ENCODE peak calls at places on chromosomes 2 and 18, in six cellular contexts. L, E, M, K, H and J are unnamed samples.

GRCh38 chr18:23772327-23772920 is 83.2 kb downstream of the LAMA3 start:
- DNase-seq in L (no peak), E (no peak), M (no peak), K (no peak), H (no peak), J (no peak)

GRCh38 chr2:74577448-74577847 is 22.9 kb downstream of the DOK1 start:
- DNase-seq in L (no peak), E (no peak), M (peak), K (peak), H (no peak), J (peak)

GRCh38 chr2:68753318-68753717 is 18.7 kb downstream of the ARHGAP25 start:
- DNase-seq in L (no peak), E (no peak), M (no peak), K (no peak), H (no peak), J (no peak)

GRCh38 chr2:64062840-64063239 is 43.6 kb upstream of the VPS54 start:
- DNase-seq in L (no peak), E (no peak), M (peak), K (no peak), H (no peak), J (no peak)

GRCh38 chr2:110727923-110728322 is 4.5 kb upstream of the ACOXL start:
- DNase-seq in L (no peak), E (no peak), M (no peak), K (no peak), H (no peak), J (no peak)

GRCh38 chr2:24820598-24821432 is 27.6 kb downstream of the CENPO start:
- DNase-seq in L (no peak), E (peak), M (no peak), K (no peak), H (no peak), J (no peak)

GRCh38 chr18:58402951-58403702 is 225.8 kb downstream of the ALPK2 start:
- DNase-seq in L (no peak), E (no peak), M (no peak), K (no peak), H (no peak), J (no peak)

GRCh38 chr2:197075754-197076337 is 149.3 kb upstream of the PGAP1 start:
- DNase-seq in L (no peak), E (no peak), M (peak), K (peak), H (no peak), J (no peak)

GRCh38 chr2:136381245-136381644 is 263.3 kb upstream of the CXCR4 start:
- DNase-seq in L (no peak), E (no peak), M (no peak), K (no peak), H (no peak), J (no peak)

GRCh38 chr2:124024491-124025348 is at the start of gene CNTNAP5:
- DNase-seq in L (no peak), E (peak), M (peak), K (peak), H (no peak), J (peak)

GRCh38 chr2:74457549-74458131 is 598 bp upstream of the WBP1 start:
- DNase-seq in L (no peak), E (peak), M (no peak), K (peak), H (peak), J (no peak)

GRCh38 chr2:225117061-225117716 is 74.9 kb upstream of the DOCK10 start:
- DNase-seq in L (no peak), E (no peak), M (no peak), K (no peak), H (no peak), J (no peak)

GRCh38 chr2:190791347-190791982 is 89.2 kb upstream of the GLS start:
- DNase-seq in L (no peak), E (no peak), M (peak), K (no peak), H (no peak), J (no peak)

GRCh38 chr2:178829299-178829698 is 22.1 kb upstream of the TTN start:
- DNase-seq in L (no peak), E (no peak), M (no peak), K (peak), H (no peak), J (no peak)

GRCh38 chr2:72112421-72112820 is 35.2 kb downstream of the CYP26B1 start:
- DNase-seq in L (no peak), E (no peak), M (peak), K (no peak), H (no peak), J (no peak)

GRCh38 chr2:144517825-144518699 is 1.9 kb downstream of the ZEB2 start:
- DNase-seq in L (no peak), E (no peak), M (peak), K (peak), H (no peak), J (no peak)

GRCh38 chr18:35616664-35617423 is 35.3 kb downstream of the GALNT1 start:
- DNase-seq in L (no peak), E (peak), M (peak), K (no peak), H (peak), J (no peak)

GRCh38 chr2:217215877-217216276 is 356.0 kb upstream of the TNP1 start:
- DNase-seq in L (no peak), E (no peak), M (no peak), K (no peak), H (no peak), J (no peak)

GRCh38 chr2:216636570-216637450 is 3.6 kb downstream of the IGFBP2 start:
- DNase-seq in L (no peak), E (peak), M (peak), K (no peak), H (no peak), J (no peak)

GRCh38 chr18:57209697-57210096 is 62.8 kb downstream of the BOD1L2 start:
- DNase-seq in L (no peak), E (no peak), M (no peak), K (no peak), H (no peak), J (no peak)

GRCh38 chr18:35508746-35509338 is 11.1 kb upstream of the INO80C start:
- DNase-seq in L (no peak), E (no peak), M (no peak), K (no peak), H (no peak), J (no peak)